ENCODE peak calls at places on chromosome 15, in four cellular contexts. V is left ventricle myocardium inferior, X is psoas muscle, U is esophagus muscularis mucosa. G is an unnamed sample.
A peak's percentile ranks its signal among the peaks of the same experiment; 100 is the strongest.

GRCh38 chr15:50145451-50145872 is 26.4 kb upstream of the ATP8B4 start:
- DNase-seq in X (no peak), V (no peak), U (no peak), G (no peak)

GRCh38 chr15:64776402-64776786 is 1.0 kb upstream of the RBPMS2 start:
- DNase-seq in X (no peak), V (no peak), U (no peak), G (no peak)

GRCh38 chr15:100703032-100703578 is 100.7 kb downstream of the ASB7 start:
- DNase-seq in V (no peak), X (no peak), U (no peak), G (no peak)

GRCh38 chr15:65044724-65045481 is at the start of gene SLC51B:
- DNase-seq in V (peak; percentile 72), X (no peak), U (no peak), G (peak; percentile 91)

GRCh38 chr15:99331366-99331765 is 80.1 kb downstream of the LRRC28 start:
- DNase-seq in U (no peak), X (no peak), V (no peak), G (no peak)

GRCh38 chr15:75156306-75157215 is 45.1 kb upstream of the C15orf39 start:
- DNase-seq in U (no peak), X (no peak), V (no peak), G (no peak)

GRCh38 chr15:75545066-75545465 is 34.0 kb downstream of the PTPN9 start:
- DNase-seq in U (no peak), V (no peak), X (no peak), G (no peak)

GRCh38 chr15:101170568-101171350 is 81.1 kb downstream of the CHSY1 start:
- DNase-seq in V (no peak), U (no peak), X (peak; percentile 74), G (no peak)

GRCh38 chr15:52085289-52085688 is 27.3 kb downstream of the BCL2L10 start:
- DNase-seq in X (no peak), V (no peak), U (no peak), G (no peak)

GRCh38 chr15:97961067-97961954 is 808 bp downstream of the ARRDC4 start:
- DNase-seq in U (no peak), V (peak; percentile 56), X (peak; percentile 81), G (peak; percentile 73)

GRCh38 chr15:19973718-19974117 is 567.9 kb downstream of the GOLGA6L6 start:
- DNase-seq in X (no peak), U (no peak), V (no peak), G (no peak)

GRCh38 chr15:55791576-55792400 is 48.8 kb upstream of the PRTG start:
- DNase-seq in V (no peak), U (no peak), X (no peak), G (no peak)

GRCh38 chr15:57500256-57500655 is 91.4 kb upstream of the MYZAP start:
- DNase-seq in X (no peak), U (no peak), V (no peak), G (no peak)

GRCh38 chr15:51004103-51004536 is 90.6 kb downstream of the TNFAIP8L3 start:
- DNase-seq in X (no peak), V (no peak), U (no peak), G (no peak)

GRCh38 chr15:52649686-52650085 is 29.5 kb downstream of the ATOSA start:
- DNase-seq in V (no peak), U (no peak), X (no peak), G (no peak)

GRCh38 chr15:76064375-76064774 is 4.6 kb downstream of the TMEM266 start:
- DNase-seq in U (peak; percentile 24), X (no peak), V (no peak), G (no peak)

GRCh38 chr15:81373996-81374395 is at the start of gene TMC3:
- DNase-seq in U (no peak), V (no peak), X (no peak), G (no peak)

GRCh38 chr15:65655026-65655425 is 33.3 kb downstream of the SLC24A1 start:
- DNase-seq in X (no peak), V (no peak), U (no peak), G (no peak)

GRCh38 chr15:52709172-52709979 is 30.2 kb upstream of the ATOSA start:
- DNase-seq in U (no peak), V (no peak), X (no peak), G (peak; percentile 82)

GRCh38 chr15:50044904-50045303 is 74.1 kb downstream of the ATP8B4 start:
- DNase-seq in X (no peak), U (no peak), V (no peak), G (no peak)

GRCh38 chr15:97084650-97085049 is 754.1 kb downstream of the NR2F2 start:
- DNase-seq in V (no peak), U (no peak), X (no peak), G (no peak)

GRCh38 chr15:36426696-36427095 is 152.7 kb upstream of the CDIN1 start:
- DNase-seq in X (no peak), V (no peak), U (no peak), G (no peak)

GRCh38 chr15:70054884-70055387 is 42.8 kb downstream of the TLE3 start:
- DNase-seq in U (no peak), V (no peak), X (no peak), G (no peak)

DNA sequence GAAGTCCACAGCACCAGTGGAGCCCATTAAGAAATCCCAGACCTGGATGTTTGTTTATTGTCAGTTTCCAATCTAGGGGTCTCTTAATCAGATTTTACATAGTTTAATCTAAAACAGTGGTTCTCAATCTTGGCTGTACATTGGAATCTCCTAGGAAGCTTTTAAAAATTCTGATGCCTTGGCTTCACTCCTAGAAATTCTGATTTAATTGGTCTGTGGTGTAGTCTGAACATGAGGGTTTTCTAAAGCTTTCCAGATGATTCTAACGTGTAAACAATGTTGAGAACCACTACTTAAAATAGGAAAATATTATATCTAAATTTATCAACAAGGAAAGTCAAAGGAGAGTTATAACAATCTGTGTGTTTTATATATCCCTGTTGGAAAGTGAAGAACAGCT is 56.5 kb upstream of the SPRED1 start:
- DNase-seq in U (no peak), V (no peak), X (no peak), G (no peak)
- H3K4me1 ChIP-seq in U (no peaks in the 10 kb centered on the region), V (peaks cover 1% of the 10 kb centered on the region), X (no peaks in the 10 kb centered on the region), G (no peaks in the 10 kb centered on the region)

GRCh38 chr15:90266485-90266884 is 1.0 kb downstream of the NGRN start:
- DNase-seq in X (no peak), U (no peak), V (no peak), G (peak; percentile 60)
- H3K4me1 ChIP-seq in X (peaks cover 53% of the 10 kb centered on the region), U (peaks cover 60% of the 10 kb centered on the region), V (peaks cover 76% of the 10 kb centered on the region), G (peaks cover 23% of the 10 kb centered on the region)

DNA sequence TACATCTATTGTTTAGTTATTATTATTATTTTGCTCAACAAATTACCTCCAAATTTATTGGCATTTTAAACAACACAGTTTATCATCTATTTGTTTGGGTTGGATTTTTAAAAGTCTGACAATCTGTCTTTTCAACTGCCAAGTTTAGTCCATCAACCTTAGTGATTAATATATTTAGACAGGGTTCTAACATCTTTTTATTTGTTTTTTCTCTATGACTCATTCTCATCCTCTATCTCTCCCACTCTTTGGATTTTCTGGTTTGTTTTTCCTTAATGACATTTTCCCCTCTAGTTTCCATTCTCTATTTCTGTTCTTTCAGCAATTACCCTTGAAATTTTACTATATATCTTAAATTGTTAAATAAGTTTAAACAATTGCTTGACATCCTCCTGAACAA is 41.9 kb downstream of the EMC4 start:
- DNase-seq in X (no peak), V (no peak), U (no peak), G (no peak)
- H3K4me1 ChIP-seq in X (no peaks in the 10 kb centered on the region), V (peaks cover 2% of the 10 kb centered on the region), U (no peaks in the 10 kb centered on the region), G (no peaks in the 10 kb centered on the region)

GRCh38 chr15:67192185-67192584 is 62.3 kb downstream of the AAGAB start:
- DNase-seq in V (no peak), U (no peak), X (no peak), G (no peak)
- H3K4me1 ChIP-seq in V (peaks cover 75% of the 10 kb centered on the region), U (peaks cover 78% of the 10 kb centered on the region), X (peaks cover 80% of the 10 kb centered on the region), G (no peaks in the 10 kb centered on the region)

DNA sequence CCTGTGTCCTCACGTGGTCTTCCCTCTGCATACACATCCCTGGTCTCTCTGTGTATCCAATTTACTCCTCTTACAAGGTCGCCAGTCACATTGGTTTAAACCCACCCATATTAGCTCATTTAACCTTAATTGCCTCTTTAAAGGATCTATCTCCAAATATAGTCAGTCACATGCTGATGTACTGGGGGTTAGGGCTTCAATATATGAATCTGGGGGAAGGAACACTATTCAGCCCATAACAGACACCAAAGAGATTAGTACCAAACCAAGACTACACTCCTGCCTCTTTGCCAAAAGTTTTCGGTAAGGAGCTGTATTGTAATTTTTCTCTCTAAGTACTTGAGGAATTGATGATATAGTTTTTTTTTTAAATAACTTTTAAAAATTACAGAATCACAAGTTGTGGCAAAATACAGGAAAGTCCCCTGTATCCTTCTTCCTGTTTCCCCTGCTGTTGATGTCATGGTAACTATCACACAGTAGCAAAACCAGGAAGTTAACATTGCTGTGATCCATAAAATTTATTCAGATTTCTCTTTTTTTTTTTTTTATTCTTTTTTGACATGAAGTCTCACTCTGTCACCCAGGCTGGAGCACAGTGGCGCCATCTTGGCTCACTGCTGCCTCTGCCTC is 67.8 kb downstream of the SLCO3A1 start:
- DNase-seq in V (no peak), U (no peak), X (no peak), G (no peak)
- H3K4me1 ChIP-seq in V (peaks cover 92% of the 10 kb centered on the region), U (peaks cover 37% of the 10 kb centered on the region), X (peaks cover 10% of the 10 kb centered on the region), G (no peaks in the 10 kb centered on the region)

GRCh38 chr15:63223463-63223862 is 34.1 kb downstream of the RAB8B start:
- DNase-seq in U (no peak), X (no peak), V (no peak), G (no peak)
- H3K4me1 ChIP-seq in U (peaks cover 38% of the 10 kb centered on the region), X (peaks cover 8% of the 10 kb centered on the region), V (peaks cover 47% of the 10 kb centered on the region), G (peaks cover 5% of the 10 kb centered on the region)

GRCh38 chr15:67049351-67050044 is 15.9 kb upstream of the SMAD3 start:
- DNase-seq in V (no peak), U (no peak), X (no peak), G (peak; percentile 69)
- H3K4me1 ChIP-seq in V (peaks cover 22% of the 10 kb centered on the region), U (peaks cover 46% of the 10 kb centered on the region), X (peaks cover 18% of the 10 kb centered on the region), G (peaks cover 14% of the 10 kb centered on the region)

GRCh38 chr15:43912208-43912607 is 85.4 kb downstream of the WDR76 start:
- DNase-seq in U (no peak), X (no peak), V (no peak), G (no peak)

GRCh38 chr15:43915820-43916660 is 89.2 kb downstream of the WDR76 start:
- DNase-seq in V (no peak), X (no peak), U (no peak), G (no peak)

GRCh38 chr15:43912991-43913927 is 86.5 kb downstream of the WDR76 start:
- DNase-seq in V (no peak), U (no peak), X (no peak), G (no peak)

GRCh38 chr15:43911235-43911661 is 84.4 kb downstream of the WDR76 start:
- DNase-seq in X (no peak), V (peak; percentile 61), U (no peak), G (no peak)

DNA sequence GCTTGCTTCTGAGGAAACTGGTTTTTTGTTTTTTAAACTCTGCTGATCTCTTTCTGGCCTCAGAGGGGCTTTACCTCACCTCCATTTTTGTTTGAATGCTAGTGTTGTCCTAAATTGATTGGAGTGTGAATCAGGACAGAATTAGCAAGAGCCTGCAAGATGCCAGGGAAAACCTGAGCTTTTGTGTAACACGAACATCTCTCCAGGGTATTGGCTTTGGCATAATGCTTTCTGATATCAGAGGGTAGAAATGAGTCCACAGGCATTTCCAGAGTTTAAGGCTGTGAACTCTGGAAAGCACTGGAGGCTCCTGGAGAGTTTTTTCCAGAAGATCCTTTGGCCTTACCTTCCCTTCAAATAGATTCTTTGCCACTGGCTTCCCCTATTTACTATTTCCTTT is 87.1 kb downstream of the WDR76 start:
- DNase-seq in U (no peak), X (no peak), V (no peak), G (no peak)
- H3K4me1 ChIP-seq in U (no peaks in the 10 kb centered on the region), X (no peaks in the 10 kb centered on the region), V (peaks cover 46% of the 10 kb centered on the region), G (no peaks in the 10 kb centered on the region)